ENCODE peak calls at places on chromosomes 4 and X, in six cellular contexts. F is HTR-8/SVneo; U is stimulated activated CD4-positive, alpha-beta T cell treated with anti-CD3 and anti-CD28 coated beads, TNF-alpha, amount 100 ng/mL, for 48 hours; B is lower leg skin; Q is tibial nerve; X is NCI-H1105 treated with DMSO at 0.1 percent for 48 hours. L is an unnamed sample.

GRCh38 chrX:69613946-69614345 is 2.0 kb upstream of the EDA start:
- DNase-seq in F (no peak), U (no peak), B (no peak), Q (no peak), X (no peak), L (no peak)

GRCh38 chr4:1804638-1805492 is 11.8 kb downstream of the FGFR3 start:
- DNase-seq in F (no peak), U (no peak), B (no peak), Q (no peak), X (no peak), L (no peak)

GRCh38 chrX:18461431-18461830 is 36.0 kb downstream of the CDKL5 start:
- DNase-seq in F (no peak), U (no peak), B (no peak), Q (no peak), X (no peak), L (no peak)

GRCh38 chr4:136748777-136749176 is 783.5 kb downstream of the PCDH18 start:
- DNase-seq in F (no peak), U (no peak), B (no peak), Q (no peak), X (no peak), L (no peak)

GRCh38 chr4:8542776-8543525 is 37.2 kb upstream of the GPR78 start:
- DNase-seq in F (no peak), U (no peak), B (no peak), Q (no peak), X (no peak), L (no peak)

GRCh38 chrX:2568125-2568524 is 67.3 kb upstream of the DHRSX start:
- DNase-seq in F (no peak), U (no peak), B (no peak), Q (no peak), X (no peak), L (no peak)

GRCh38 chr4:184384810-184385557 is 89.4 kb downstream of the IRF2 start:
- DNase-seq in F (no peak), U (no peak), B (no peak), Q (no peak), X (no peak), L (no peak)

GRCh38 chr4:145283909-145284308 is 103.5 kb upstream of the OTUD4 start:
- DNase-seq in F (no peak), U (no peak), B (no peak), Q (no peak), X (no peak), L (no peak)

GRCh38 chr4:20698382-20698781 is 1.9 kb upstream of the PACRGL start:
- DNase-seq in F (no peak), U (no peak), B (no peak), Q (no peak), X (no peak), L (no peak)

GRCh38 chr4:74394476-74395136 is 29.7 kb downstream of the EREG start:
- DNase-seq in F (peak; percentile 9), U (no peak), B (no peak), Q (no peak), X (no peak), L (no peak)

GRCh38 chrX:114058988-114059418 is 524.9 kb upstream of the HTR2C start:
- DNase-seq in F (no peak), U (no peak), B (no peak), Q (no peak), X (no peak), L (no peak)

GRCh38 chr4:38967260-38968095 is 64.7 kb downstream of the TMEM156 start:
- DNase-seq in F (peak; percentile 51), U (no peak), B (no peak), Q (no peak), X (no peak), L (no peak)

GRCh38 chr4:76624271-76624681 is 189.2 kb downstream of the SHROOM3 start:
- DNase-seq in F (no peak), U (no peak), B (no peak), Q (peak; percentile 64), X (no peak), L (no peak)

GRCh38 chr4:1721666-1722550 is 587 bp downstream of the TACC3 start:
- DNase-seq in F (no peak), U (no peak), B (no peak), Q (no peak), X (no peak), L (no peak)

GRCh38 chrX:144791298-144791697 is 456.0 kb upstream of the SPANXN1 start:
- DNase-seq in F (no peak), U (no peak), B (no peak), Q (no peak), X (no peak), L (no peak)

GRCh38 chrX:15349046-15349445 is 13.7 kb upstream of the PIGA start:
- DNase-seq in F (peak; percentile 47), U (no peak), B (no peak), Q (peak; percentile 67), X (peak; percentile 35), L (no peak)

GRCh38 chr4:186946682-186947294 is 223.1 kb upstream of the FAT1 start:
- DNase-seq in F (peak; percentile 64), U (no peak), B (no peak), Q (no peak), X (no peak), L (no peak)

GRCh38 chr4:42281324-42282020 is 115.8 kb upstream of the SHISA3 start:
- DNase-seq in F (no peak), U (no peak), B (no peak), Q (no peak), X (no peak), L (no peak)

GRCh38 chr4:139515531-139515958 is 40.5 kb downstream of the SETD7 start:
- DNase-seq in F (no peak), U (no peak), B (no peak), Q (no peak), X (no peak), L (no peak)

GRCh38 chrX:110182362-110182761 is 135.5 kb downstream of the AMMECR1 start:
- DNase-seq in F (no peak), U (no peak), B (no peak), Q (no peak), X (no peak), L (no peak)

GRCh38 chr4:120096508-120097297 is 30.1 kb upstream of the MAD2L1 start:
- DNase-seq in F (no peak), U (no peak), B (no peak), Q (no peak), X (no peak), L (no peak)

GRCh38 chrX:19800821-19801220 is 86.6 kb downstream of the SH3KBP1 start:
- DNase-seq in F (no peak), U (no peak), B (no peak), Q (no peak), X (no peak), L (no peak)

GRCh38 chr4:159444668-159445067 is 341.8 kb downstream of the RAPGEF2 start:
- DNase-seq in F (no peak), U (no peak), B (no peak), Q (no peak), X (no peak), L (no peak)

GRCh38 chrX:18714910-18715309 is 7.5 kb downstream of the PPEF1 start:
- DNase-seq in F (no peak), U (no peak), B (no peak), Q (no peak), X (no peak), L (no peak)

GRCh38 chr4:19748470-19748869 is 503.2 kb upstream of the SLIT2 start:
- DNase-seq in F (no peak), U (no peak), B (no peak), Q (peak; percentile 67), X (no peak), L (no peak)

GRCh38 chrX:17475820-17476219 is 100.8 kb downstream of the NHS start:
- DNase-seq in F (peak; percentile 6), U (no peak), B (no peak), Q (no peak), X (no peak), L (no peak)

GRCh38 chr4:148634476-148634875 is 192.3 kb upstream of the NR3C2 start:
- DNase-seq in F (peak; percentile 5), U (no peak), B (no peak), Q (no peak), X (no peak), L (no peak)

GRCh38 chr4:42293967-42294822 is 103.1 kb upstream of the SHISA3 start:
- DNase-seq in F (no peak), U (no peak), B (no peak), Q (no peak), X (no peak), L (no peak)

GRCh38 chr4:38562751-38563198 is 101.2 kb upstream of the KLF3 start:
- DNase-seq in F (no peak), U (no peak), B (no peak), Q (peak; percentile 7), X (no peak), L (no peak)

L was measured in activated T-cell treated with anti-CD3 and anti-CD28 coated beads for 48 hours.